ENCODE peak calls at places on chromosome 14, in six cellular contexts. W is A673, F is HEK293T, D is NCI-H524 treated with DMSO at 0.1 percent for 48 hours, J is HCEC 1CT, Q is T1000. E is an unnamed sample.

GRCh38 chr14:106657460-106657859 is 1131.1 kb downstream of the TMEM121 start:
- DNase-seq in W (peak), F (no peak), D (no peak), J (no peak), Q (no peak), E (no peak)

GRCh38 chr14:31194661-31195060 is 12.9 kb downstream of the HECTD1 start:
- DNase-seq in W (no peak), F (no peak), D (no peak), J (no peak), Q (no peak), E (no peak)

GRCh38 chr14:101188571-101188915 is 285.0 kb upstream of the RTL1 start:
- DNase-seq in W (no peak), F (no peak), D (no peak), J (no peak), Q (no peak), E (no peak)

GRCh38 chr14:71648725-71649124 is 283.5 kb upstream of the RGS6 start:
- DNase-seq in W (no peak), F (no peak), D (no peak), J (no peak), Q (no peak), E (no peak)

GRCh38 chr14:53786045-53786444 is 170.6 kb downstream of the BMP4 start:
- DNase-seq in W (no peak), F (no peak), D (no peak), J (no peak), Q (no peak), E (no peak)

GRCh38 chr14:95085321-95085720 is 72.0 kb downstream of the DICER1 start:
- DNase-seq in W (no peak), F (no peak), D (no peak), J (no peak), Q (no peak), E (no peak)

GRCh38 chr14:24194186-24194872 is 912 bp downstream of the TM9SF1 start:
- DNase-seq in W (no peak), F (no peak), D (no peak), J (no peak), Q (no peak), E (no peak)

GRCh38 chr14:75264036-75264435 is 14.6 kb upstream of the FOS start:
- DNase-seq in W (no peak), F (no peak), D (no peak), J (no peak), Q (no peak), E (no peak)

GRCh38 chr14:100790785-100791667 is 34.9 kb upstream of the MEG3 start:
- DNase-seq in W (no peak), F (no peak), D (no peak), J (no peak), Q (no peak), E (peak)

GRCh38 chr14:24317141-24317927 is 6.0 kb downstream of the LTB4R start:
- DNase-seq in W (no peak), F (no peak), D (no peak), J (peak), Q (no peak), E (peak)

GRCh38 chr14:106436310-106436905 is 910.0 kb downstream of the TMEM121 start:
- DNase-seq in W (peak), F (peak), D (no peak), J (no peak), Q (no peak), E (no peak)

GRCh38 chr14:52735921-52736489 is 6.0 kb downstream of the STYX start:
- DNase-seq in W (no peak), F (no peak), D (no peak), J (no peak), Q (no peak), E (no peak)

GRCh38 chr14:90613997-90614396 is 202.2 kb downstream of the TTC7B start:
- DNase-seq in W (no peak), F (no peak), D (no peak), J (no peak), Q (no peak), E (no peak)

GRCh38 chr14:70654609-70655008 is 12.9 kb downstream of the TTC9 start:
- DNase-seq in W (peak), F (no peak), D (no peak), J (no peak), Q (no peak), E (no peak)

GRCh38 chr14:71534506-71534905 is 397.7 kb upstream of the RGS6 start:
- DNase-seq in W (no peak), F (no peak), D (peak), J (no peak), Q (no peak), E (no peak)

GRCh38 chr14:58104808-58105207 is 47.2 kb downstream of the ARMH4 start:
- DNase-seq in W (no peak), F (no peak), D (no peak), J (peak), Q (no peak), E (peak)

GRCh38 chr14:93269341-93270068 is 62.4 kb downstream of the UBR7 start:
- DNase-seq in W (peak), F (no peak), D (no peak), J (peak), Q (no peak), E (peak)

GRCh38 chr14:99734406-99735051 is 50.4 kb downstream of the CYP46A1 start:
- DNase-seq in W (no peak), F (no peak), D (no peak), J (no peak), Q (no peak), E (no peak)

GRCh38 chr14:67665886-67666285 is 8.5 kb downstream of the VTI1B start:
- DNase-seq in W (no peak), F (no peak), D (no peak), J (peak), Q (no peak), E (peak)

GRCh38 chr14:29243355-29243754 is 476.8 kb downstream of the FOXG1 start:
- DNase-seq in W (peak), F (no peak), D (no peak), J (peak), Q (no peak), E (peak)

GRCh38 chr14:49598182-49598478 is 610 bp upstream of the LRR1 start:
- DNase-seq in W (no peak), F (no peak), D (no peak), J (no peak), Q (no peak), E (no peak)

GRCh38 chr14:99267871-99268775 is 3.9 kb downstream of the BCL11B start:
- DNase-seq in W (no peak), F (no peak), D (no peak), J (no peak), Q (no peak), E (no peak)

GRCh38 chr14:80325112-80325511 is 113.8 kb upstream of the DIO2 start:
- DNase-seq in W (no peak), F (no peak), D (no peak), J (no peak), Q (no peak), E (no peak)

E was measured in HFFc6.